ENCODE peak calls at places on chromosomes 11 and 22, in nine cellular contexts. W, P, G, F, I, Q, N, A and V are unnamed samples.

GRCh38 chr22:27348634-27349033 is 452.9 kb downstream of the MN1 start:
- DNase-seq in P (no peak), N (no peak), F (peak), I (no peak), G (no peak), A (no peak), W (peak), Q (no peak), V (no peak)

GRCh38 chr11:28483072-28483867 is 375.1 kb downstream of the METTL15 start:
- DNase-seq in I (no peak), Q (no peak), N (no peak), P (no peak), W (no peak), G (no peak), F (no peak), A (no peak), V (no peak)

GRCh38 chr11:122038543-122038942 is 77.5 kb downstream of the BLID start:
- DNase-seq in G (no peak), Q (no peak), A (no peak), I (no peak), P (no peak), F (peak), W (peak), N (peak), V (no peak)

GRCh38 chr22:25629613-25630012 is 65.1 kb downstream of the GRK3 start:
- DNase-seq in N (no peak), I (no peak), F (no peak), A (no peak), W (no peak), G (no peak), Q (no peak), P (no peak), V (no peak)

GRCh38 chr22:27986459-27986858 is 67.4 kb upstream of the PITPNB start:
- DNase-seq in A (no peak), F (peak), I (no peak), Q (no peak), N (no peak), G (no peak), P (no peak), W (no peak), V (no peak)

GRCh38 chr22:49103314-49104052 is 724.2 kb downstream of the BRD1 start:
- DNase-seq in N (no peak), P (peak), W (no peak), A (no peak), G (no peak), F (no peak), I (no peak), Q (peak), V (no peak)

GRCh38 chr22:50169774-50170341 is 673 bp upstream of the PANX2 start:
- DNase-seq in Q (no peak), I (no peak), P (peak), N (no peak), F (no peak), W (no peak), A (peak), G (no peak), V (no peak)

GRCh38 chr11:61120865-61121831 is 18.9 kb downstream of the CD5 start:
- DNase-seq in W (no peak), F (peak), P (no peak), I (no peak), N (no peak), Q (peak), G (peak), A (peak), V (peak)

GRCh38 chr22:43824724-43825485 is 12.8 kb upstream of the EFCAB6 start:
- DNase-seq in Q (no peak), I (no peak), N (no peak), W (peak), A (no peak), G (no peak), F (no peak), P (no peak), V (peak)

GRCh38 chr11:32079511-32079910 is 11.4 kb upstream of the RCN1 start:
- DNase-seq in G (no peak), I (no peak), Q (no peak), F (no peak), W (no peak), N (no peak), A (no peak), P (no peak), V (no peak)

GRCh38 chr22:38440747-38441350 is 14.2 kb downstream of the KCNJ4 start:
- DNase-seq in N (no peak), F (no peak), P (no peak), A (no peak), Q (no peak), W (no peak), G (no peak), I (no peak), V (no peak)

GRCh38 chr11:126048198-126048597 is 14.5 kb downstream of the CDON start:
- DNase-seq in W (no peak), Q (no peak), F (no peak), G (no peak), A (no peak), P (no peak), N (no peak), I (no peak), V (no peak)

GRCh38 chr22:24985824-24986214 is 33.3 kb downstream of the KIAA1671 start:
- DNase-seq in N (peak), W (no peak), P (no peak), F (peak), I (peak), A (no peak), Q (no peak), G (no peak), V (peak)

GRCh38 chr22:20803696-20804324 is 29.9 kb downstream of the SERPIND1 start:
- DNase-seq in Q (peak), F (peak), I (peak), W (peak), A (peak), G (no peak), P (no peak), N (peak), V (peak)

GRCh38 chr11:48096588-48097525 is 116.5 kb downstream of the PTPRJ start:
- DNase-seq in F (peak), Q (no peak), A (no peak), W (peak), P (no peak), I (no peak), N (no peak), G (no peak), V (no peak)